ENCODE peak calls at places on chromosomes 16 and 17, in seven cellular contexts. L is stimulated activated CD8-positive, alpha-beta memory T cell treated with anti-CD3 and anti-CD28 coated beads, Interleukin-7, amount 100 ng/mL, for 4 hours; P is body of pancreas; D is GM10248; C is heart right ventricle; S is effector memory CD8-positive, alpha-beta T cell; K is RPMI7951. M is an unnamed sample.

GRCh38 chr16:80526418-80527061 is 14.3 kb upstream of the DYNLRB2 start:
- DNase-seq in K (peak; percentile 50), C (no peak), D (peak; percentile 46), P (peak; percentile 55), S (peak; percentile 56), L (peak; percentile 12), M (peak; percentile 50)

GRCh38 chr17:52027620-52028019 is 130.9 kb downstream of the CA10 start:
- DNase-seq in K (peak; percentile 14), S (no peak), D (no peak), L (no peak), P (no peak), C (no peak), M (no peak)

GRCh38 chr17:3888343-3889171 is 4.3 kb downstream of the CAMKK1 start:
- DNase-seq in K (no peak), D (no peak), S (no peak), P (peak; percentile 43), L (no peak), C (peak; percentile 72), M (peak; percentile 91)

GRCh38 chr17:6536566-6537065 is 19.7 kb downstream of the PITPNM3 start:
- DNase-seq in K (no peak), S (no peak), D (no peak), P (no peak), L (no peak), C (no peak), M (no peak)

GRCh38 chr17:76834889-76835288 is 33.3 kb upstream of the MGAT5B start:
- DNase-seq in D (no peak), K (no peak), C (no peak), S (no peak), P (no peak), L (no peak), M (no peak)

GRCh38 chr17:81720267-81721071 is 8.4 kb downstream of the SLC25A10 start:
- DNase-seq in L (no peak), C (no peak), D (no peak), K (no peak), P (peak; percentile 15), S (no peak), M (no peak)

GRCh38 chr16:71666928-71667707 is 41.1 kb downstream of the MARVELD3 start:
- DNase-seq in C (no peak), L (no peak), K (no peak), S (no peak), P (no peak), D (no peak), M (no peak)

GRCh38 chr17:81648707-81649085 is 7.6 kb downstream of the PDE6G start:
- DNase-seq in C (no peak), L (no peak), D (no peak), K (no peak), S (no peak), P (no peak), M (no peak)

GRCh38 chr17:8068736-8069586 is 18.6 kb downstream of the ALOX12B start:
- DNase-seq in K (no peak), S (no peak), L (no peak), C (peak; percentile 35), D (no peak), P (no peak), M (no peak)

GRCh38 chr16:4944333-4945281 is 7.7 kb upstream of the PPL start:
- DNase-seq in S (no peak), K (peak; percentile 98), C (peak; percentile 86), P (peak; percentile 90), L (no peak), D (no peak), M (peak; percentile 81)

GRCh38 chr17:15966183-15966878 is 21.4 kb downstream of the ADORA2B start:
- DNase-seq in S (no peak), K (no peak), D (no peak), L (no peak), C (no peak), P (peak; percentile 31), M (no peak)

GRCh38 chr17:76491271-76492184 is 9.7 kb downstream of the RHBDF2 start:
- DNase-seq in P (no peak), S (no peak), C (peak; percentile 32), L (no peak), D (no peak), K (no peak), M (no peak)

GRCh38 chr16:1512774-1513173 is 19.6 kb downstream of the TELO2 start:
- DNase-seq in D (no peak), S (no peak), L (no peak), C (no peak), K (no peak), P (no peak), M (no peak)

GRCh38 chr17:75835315-75835987 is 8.8 kb downstream of the UNC13D start:
- DNase-seq in L (no peak), P (no peak), K (no peak), C (no peak), D (no peak), S (no peak), M (no peak)

GRCh38 chr16:86459266-86459665 is 51.1 kb upstream of the FOXF1 start:
- DNase-seq in K (no peak), D (no peak), C (no peak), L (no peak), S (no peak), P (no peak), M (no peak)

GRCh38 chr16:11581677-11582076 is 5.0 kb downstream of the LITAF start:
- DNase-seq in K (no peak), P (no peak), D (no peak), S (no peak), C (no peak), L (no peak), M (no peak)

GRCh38 chr16:85520853-85521736 is 92.0 kb upstream of the GSE1 start:
- DNase-seq in C (no peak), S (no peak), P (peak; percentile 95), K (no peak), D (no peak), L (no peak), M (no peak)

GRCh38 chr16:19196871-19197270 is 28.8 kb downstream of the SYT17 start:
- DNase-seq in D (no peak), C (no peak), K (no peak), P (no peak), S (no peak), L (no peak), M (no peak)

GRCh38 chr16:52407778-52408177 is 139.2 kb downstream of the TOX3 start:
- DNase-seq in P (no peak), L (no peak), K (no peak), S (no peak), D (no peak), C (no peak), M (no peak)

GRCh38 chr16:67822511-67822910 is 15.8 kb downstream of the TSNAXIP1 start:
- DNase-seq in S (no peak), K (no peak), P (no peak), D (no peak), C (no peak), L (no peak), M (no peak)

GRCh38 chr17:76046064-76046463 is 19.0 kb upstream of the EVPL start:
- DNase-seq in C (no peak), D (no peak), S (no peak), K (no peak), L (no peak), P (no peak), M (no peak)

GRCh38 chr17:8072727-8073461 is 14.6 kb downstream of the ALOX12B start:
- DNase-seq in L (peak; percentile 25), S (no peak), C (no peak), D (no peak), K (no peak), P (no peak), M (no peak)

GRCh38 chr17:66407864-66408263 is 105.5 kb downstream of the PRKCA start:
- DNase-seq in D (no peak), P (no peak), L (no peak), K (no peak), C (no peak), S (no peak), M (no peak)

GRCh38 chr16:24562811-24563210 is 23.4 kb downstream of the RBBP6 start:
- DNase-seq in L (no peak), S (no peak), K (no peak), P (no peak), C (no peak), D (no peak), M (no peak)

GRCh38 chr16:88881090-88881580 is 14.7 kb upstream of the PABPN1L start:
- DNase-seq in D (no peak), S (no peak), C (no peak), K (no peak), P (no peak), L (no peak), M (no peak)

GRCh38 chr17:61496174-61496956 is 44.1 kb downstream of the TBX4 start:
- DNase-seq in L (no peak), P (no peak), S (no peak), K (no peak), C (no peak), D (no peak), M (no peak)

GRCh38 chr17:42431758-42432161 is 8.7 kb upstream of the CAVIN1 start:
- DNase-seq in L (no peak), K (no peak), D (no peak), S (no peak), P (no peak), C (no peak), M (no peak)

GRCh38 chr16:48047755-48048154 is 108.0 kb downstream of the ABCC12 start:
- DNase-seq in P (no peak), C (no peak), L (no peak), D (no peak), K (no peak), S (no peak), M (no peak)

GRCh38 chr17:4004517-4005295 is 40.5 kb upstream of the ATP2A3 start:
- DNase-seq in K (no peak), S (peak; percentile 51), C (peak; percentile 62), D (peak; percentile 88), L (peak; percentile 20), P (peak; percentile 58), M (peak; percentile 29)

M was measured in NCI-H460.